ENCODE peak calls at places on chromosomes 4 and X, in nine cellular contexts. V is kidney, Y is colonic mucosa, G is IMR-90, W is GM23248, H is NT2/D1, I is mesenchymal stem cell, N is mammary epithelial cell, R is fibroblast of lung. Z is an unnamed sample.

GRCh38 chrX:6708041-6708440 is 173.1 kb upstream of the VCX3A start:
- DNase-seq in V (no peak), Y (no peak), G (no peak), W (no peak), H (peak), I (no peak), N (peak), R (no peak), Z (no peak)

GRCh38 chrX:13816899-13817298 is at the start of gene GPM6B:
- DNase-seq in V (no peak), Y (no peak), G (no peak), W (no peak), H (no peak), I (no peak), N (no peak), R (no peak), Z (no peak)

GRCh38 chrX:103258275-103258674 is 3.3 kb upstream of the TCEAL8 start:
- DNase-seq in V (no peak), Y (no peak), G (no peak), W (no peak), H (no peak), I (no peak), N (no peak), R (no peak), Z (no peak)

GRCh38 chrX:29841750-29842149 is 373.6 kb upstream of the MAGEB2 start:
- DNase-seq in V (no peak), Y (no peak), G (peak), W (peak), H (no peak), I (peak), N (no peak), R (no peak), Z (peak)

GRCh38 chrX:107700802-107701201 is 72.5 kb downstream of the PRPS1 start:
- DNase-seq in V (no peak), Y (no peak), G (no peak), W (no peak), H (no peak), I (no peak), N (no peak), R (no peak), Z (no peak)

GRCh38 chrX:9204560-9204959 is 170.6 kb upstream of the FAM9B start:
- DNase-seq in V (no peak), Y (no peak), G (peak), W (peak), H (no peak), I (peak), N (no peak), R (peak), Z (no peak)

GRCh38 chrX:69139516-69139915 is 25.7 kb downstream of the PJA1 start:
- DNase-seq in V (peak), Y (no peak), G (peak), W (no peak), H (no peak), I (no peak), N (no peak), R (no peak), Z (no peak)

GRCh38 chrX:130106071-130106470 is 4.2 kb downstream of the ELF4 start:
- DNase-seq in V (peak), Y (no peak), G (no peak), W (peak), H (no peak), I (no peak), N (no peak), R (no peak), Z (peak)

GRCh38 chr4:7383251-7383650 is 51.5 kb downstream of the PSAPL1 start:
- DNase-seq in V (no peak), Y (no peak), G (no peak), W (no peak), H (no peak), I (no peak), N (no peak), R (no peak), Z (no peak)

GRCh38 chrX:19789782-19790181 is 97.6 kb downstream of the SH3KBP1 start:
- DNase-seq in V (no peak), Y (no peak), G (no peak), W (no peak), H (no peak), I (no peak), N (no peak), R (no peak), Z (no peak)

GRCh38 chr4:85823295-85823694 is 348.3 kb downstream of the ARHGAP24 start:
- DNase-seq in V (no peak), Y (no peak), G (peak), W (peak), H (no peak), I (no peak), N (no peak), R (peak), Z (peak)

GRCh38 chr4:176588436-176588835 is 204.3 kb downstream of the VEGFC start:
- DNase-seq in V (no peak), Y (no peak), G (no peak), W (no peak), H (no peak), I (no peak), N (no peak), R (no peak), Z (no peak)

GRCh38 chrX:108584617-108585211 is 145.1 kb downstream of the COL4A5 start:
- DNase-seq in V (no peak), Y (no peak), G (no peak), W (peak), H (peak), I (peak), N (peak), R (no peak), Z (peak)

GRCh38 chrX:134236690-134237362 is at the start of gene CCDC160:
- DNase-seq in V (peak), Y (peak), G (no peak), W (peak), H (no peak), I (peak), N (no peak), R (peak), Z (peak)

GRCh38 chrX:100407784-100408642 is 2.1 kb downstream of the PCDH19 start:
- DNase-seq in V (peak), Y (no peak), G (no peak), W (no peak), H (no peak), I (no peak), N (no peak), R (no peak), Z (peak)

GRCh38 chrX:136126892-136127406 is 20.4 kb upstream of the FHL1 start:
- DNase-seq in V (no peak), Y (no peak), G (peak), W (peak), H (no peak), I (peak), N (no peak), R (peak), Z (no peak)

GRCh38 chrX:133966199-133966598 is 19.2 kb downstream of the GPC3 start:
- DNase-seq in V (no peak), Y (no peak), G (no peak), W (no peak), H (no peak), I (no peak), N (no peak), R (no peak), Z (no peak)

GRCh38 chrX:54411732-54412131 is 28.5 kb upstream of the TSR2 start:
- DNase-seq in V (no peak), Y (no peak), G (no peak), W (no peak), H (no peak), I (no peak), N (no peak), R (no peak), Z (no peak)

DNA sequence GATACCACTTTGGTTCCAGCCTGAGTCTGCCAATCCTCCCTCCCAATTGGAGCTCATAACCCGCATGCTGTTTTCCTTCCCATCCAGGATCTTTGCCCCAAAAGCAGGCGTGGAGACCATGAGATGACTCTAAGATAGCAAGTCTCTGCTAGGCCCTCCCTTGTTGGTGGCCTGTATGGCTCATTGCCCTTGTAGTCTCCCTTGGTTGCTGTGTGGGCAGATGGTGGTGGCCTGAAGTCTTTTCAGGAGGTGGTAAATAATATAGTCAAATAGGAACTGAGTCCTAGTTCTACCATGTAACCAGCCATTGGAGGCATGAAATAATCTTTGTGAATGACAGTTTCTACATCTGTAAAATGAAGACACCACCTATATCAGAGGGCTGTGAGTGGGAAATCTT is 1.2 kb downstream of the ATP6AP1 start:
- DNase-seq in V (no peak), Y (no peak), G (no peak), W (no peak), H (no peak), I (no peak), N (no peak), R (no peak), Z (no peak)
- H3K9ac ChIP-seq in V (peak), Y (no peak), G (no peak), W (peak), H (no peak), I (peak), N (no peak), R (no peak), Z (no peak)

DNA sequence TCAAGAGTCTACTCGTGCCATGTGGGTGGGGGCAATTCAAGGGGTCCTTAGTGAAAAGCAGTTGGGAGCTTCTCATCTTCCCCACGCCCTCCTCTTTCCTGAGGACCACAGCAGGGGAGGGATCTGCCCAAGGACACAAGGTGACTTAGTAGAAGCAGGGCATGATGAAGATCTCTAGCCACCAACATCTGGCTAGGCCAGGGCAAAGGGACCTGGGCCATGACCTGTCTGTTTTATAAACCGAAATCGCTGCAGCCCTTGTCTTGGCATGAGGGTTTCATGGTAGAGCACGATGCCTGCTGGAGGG is 5.1 kb downstream of the G6PD start:
- DNase-seq in V (no peak), Y (no peak), G (peak), W (no peak), H (no peak), I (no peak), N (no peak), R (no peak), Z (no peak)
- H3K9ac ChIP-seq in V (no peak), Y (no peak), G (peak), W (peak), H (no peak), I (peak), N (peak), R (peak), Z (peak)

DNA sequence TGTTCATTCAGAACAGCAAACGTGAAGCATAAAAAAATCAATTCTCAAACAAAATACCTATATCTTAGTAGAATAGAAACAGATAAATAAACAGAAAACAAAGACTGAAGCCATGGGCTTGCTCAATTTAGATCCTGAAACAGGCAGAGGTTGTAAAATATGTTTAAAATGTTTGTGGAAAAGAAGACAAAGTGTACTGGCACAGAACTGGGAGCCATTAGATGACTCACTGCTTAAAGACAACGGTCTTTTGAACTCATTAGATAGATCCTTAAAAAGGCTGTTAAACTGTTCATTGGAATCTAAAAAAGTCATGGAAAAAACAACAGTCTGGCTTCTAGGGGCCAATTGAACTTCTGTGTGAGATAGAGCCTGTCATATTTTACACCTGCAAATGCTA is 247.0 kb upstream of the NDST4 start:
- DNase-seq in V (no peak), Y (no peak), G (no peak), W (peak), H (no peak), I (peak), N (peak), R (no peak), Z (no peak)
- H3K9ac ChIP-seq in V (no peak), Y (no peak), G (no peak), W (no peak), H (no peak), I (no peak), N (no peak), R (no peak), Z (no peak)

DNA sequence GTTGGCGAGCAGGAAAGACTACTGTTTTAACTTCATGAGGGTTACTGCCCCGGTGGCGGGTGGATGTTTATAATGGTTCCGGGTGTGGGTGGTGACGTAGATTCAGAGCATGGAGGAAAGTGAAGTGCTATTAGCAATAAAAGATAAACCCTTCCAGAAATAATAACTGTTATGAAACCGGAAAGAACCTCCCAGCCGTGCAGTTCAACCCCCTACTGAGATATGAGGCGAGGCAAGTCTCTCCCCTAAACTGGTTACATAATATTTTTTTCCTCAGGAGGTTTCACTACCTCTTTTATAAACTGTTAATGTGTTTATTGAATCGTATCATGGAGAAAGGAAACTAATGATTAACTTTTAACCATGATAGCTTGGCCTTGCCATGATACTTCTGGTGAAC is 33.9 kb upstream of the STIM2 start:
- DNase-seq in V (no peak), Y (peak), G (peak), W (no peak), H (no peak), I (no peak), N (no peak), R (peak), Z (peak)
- H3K9ac ChIP-seq in V (no peak), Y (no peak), G (no peak), W (no peak), H (no peak), I (no peak), N (no peak), R (no peak), Z (no peak)

GRCh38 chrX:41473936-41474725 is 27.0 kb downstream of the NYX start:
- DNase-seq in V (no peak), Y (no peak), G (no peak), W (no peak), H (no peak), I (no peak), N (no peak), R (no peak), Z (no peak)
- H3K9ac ChIP-seq in V (no peak), Y (no peak), G (no peak), W (no peak), H (peak), I (no peak), N (no peak), R (no peak), Z (no peak)

DNA sequence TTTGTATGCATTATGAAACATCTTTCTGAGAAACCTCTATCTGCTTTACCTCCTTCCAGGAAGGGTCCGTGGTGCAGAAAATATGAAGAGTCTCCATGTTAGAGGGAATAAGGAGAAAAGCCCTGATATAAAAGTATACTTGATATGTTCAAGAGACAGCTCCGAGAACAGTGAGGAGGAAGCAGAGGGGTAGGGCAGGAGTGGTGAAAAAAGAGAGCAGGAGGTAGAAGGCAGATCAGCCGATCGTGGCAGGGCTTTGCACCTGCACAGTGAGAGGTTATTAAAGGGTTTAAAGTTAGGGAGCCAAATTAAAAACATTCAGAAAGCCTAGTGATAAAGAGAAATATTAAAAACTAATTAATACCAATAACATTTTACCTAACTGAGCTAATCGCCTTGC is 419.7 kb downstream of the FAT4 start:
- DNase-seq in V (no peak), Y (no peak), G (no peak), W (no peak), H (no peak), I (no peak), N (no peak), R (no peak), Z (no peak)
- H3K9ac ChIP-seq in V (no peak), Y (no peak), G (no peak), W (peak), H (no peak), I (peak), N (no peak), R (no peak), Z (peak)

GRCh38 chr4:138875886-138876608 is 139.5 kb upstream of the NOCT start:
- DNase-seq in V (no peak), Y (no peak), G (peak), W (peak), H (peak), I (peak), N (peak), R (peak), Z (peak)
- H3K9ac ChIP-seq in V (no peak), Y (no peak), G (no peak), W (no peak), H (no peak), I (no peak), N (no peak), R (no peak), Z (peak)

DNA sequence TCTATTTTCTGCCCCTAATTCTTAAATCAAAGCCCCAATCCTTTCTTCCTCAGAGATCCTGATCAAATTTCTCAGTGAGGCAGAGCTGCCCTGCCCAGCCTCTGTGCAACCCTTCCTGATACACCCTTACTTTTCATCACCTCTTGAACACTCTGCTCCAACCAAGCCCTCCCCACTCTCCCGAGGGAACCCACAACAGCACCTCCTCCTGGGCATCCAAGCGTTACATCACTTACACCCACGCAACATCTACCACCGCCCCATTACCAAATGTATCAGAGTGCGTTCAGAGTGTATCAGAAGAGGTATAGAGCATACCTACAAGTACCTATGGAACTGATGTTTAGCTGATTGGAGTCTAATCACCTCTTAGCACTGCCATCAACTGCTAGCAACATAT is 186.5 kb downstream of the RAP1GDS1 start:
- DNase-seq in V (no peak), Y (no peak), G (no peak), W (no peak), H (no peak), I (no peak), N (peak), R (no peak), Z (no peak)
- H3K9ac ChIP-seq in V (no peak), Y (no peak), G (no peak), W (no peak), H (no peak), I (no peak), N (no peak), R (no peak), Z (no peak)